ENCODE peak calls at places on chromosomes 4 and X, in four cellular contexts. G is GM23338, U is tibial artery, N is mucosa of descending colon. X is an unnamed sample. For H3K36me3, the result is how much of the 10 kb centered on the place peaks cover.

GRCh38 chr4:99630857-99631256 is 26.8 kb downstream of the C4orf54 start:
- DNase-seq in G (no peak), U (no peak), N (no peak), X (no peak)

GRCh38 chrX:70664726-70665125 is 220.1 kb downstream of the DLG3 start:
- DNase-seq in G (peak), U (no peak), N (peak), X (peak)

GRCh38 chrX:47634871-47635575 is 5.3 kb upstream of the CFP start:
- DNase-seq in G (no peak), U (no peak), N (no peak), X (no peak)

GRCh38 chr4:145511913-145512522 is 30.4 kb downstream of the SMAD1 start:
- DNase-seq in G (no peak), U (no peak), N (no peak), X (no peak)

GRCh38 chr4:140188975-140189374 is 35.0 kb upstream of the MAML3 start:
- DNase-seq in G (no peak), U (peak), N (no peak), X (no peak)

GRCh38 chr4:140078366-140078765 is 75.6 kb downstream of the MAML3 start:
- DNase-seq in G (peak), U (no peak), N (no peak), X (peak)

GRCh38 chr4:6855692-6856297 is 53.8 kb upstream of the TBC1D14 start:
- DNase-seq in G (no peak), U (no peak), N (no peak), X (no peak)

GRCh38 chr4:146333187-146333894 is 119.0 kb downstream of the REELD1 start:
- DNase-seq in G (no peak), U (no peak), N (peak), X (no peak)

GRCh38 chr4:182042945-182043344 is 200.3 kb upstream of the TENM3 start:
- DNase-seq in G (no peak), U (no peak), N (no peak), X (no peak)

GRCh38 chrX:11770320-11770719 is 12.3 kb downstream of the MSL3 start:
- DNase-seq in G (peak), U (no peak), N (peak), X (peak)

GRCh38 chrX:17007134-17007768 is 60.8 kb downstream of the REPS2 start:
- DNase-seq in G (peak), U (no peak), N (peak), X (peak)

GRCh38 chrX:134717698-134718328 is 59.5 kb upstream of the PLAC1 start:
- DNase-seq in G (no peak), U (no peak), N (no peak), X (no peak)

GRCh38 chr4:31461425-31461824 is 741.3 kb downstream of the PCDH7 start:
- DNase-seq in G (no peak), U (no peak), N (no peak), X (no peak)

GRCh38 chr4:158450741-158451140 is 70.9 kb upstream of the RXFP1 start:
- DNase-seq in G (no peak), U (no peak), N (no peak), X (no peak)

GRCh38 chrX:120769576-120770341 is 105.9 kb downstream of the CT47B1 start:
- DNase-seq in G (peak), U (no peak), N (no peak), X (no peak)

GRCh38 chr4:94595880-94596483 is 144.2 kb downstream of the PDLIM5 start:
- DNase-seq in G (peak), U (no peak), N (no peak), X (peak)

GRCh38 chrX:148928803-148929202 is 428.4 kb downstream of the AFF2 start:
- DNase-seq in G (no peak), U (no peak), N (no peak), X (no peak)

GRCh38 chrX:133653363-133653762 is 238.1 kb upstream of the GPC4 start:
- DNase-seq in G (no peak), U (no peak), N (no peak), X (no peak)

GRCh38 chrX:14922437-14922836 is 49.2 kb downstream of the MOSPD2 start:
- DNase-seq in G (no peak), U (no peak), N (no peak), X (no peak)

GRCh38 chrX:154734101-154734781 is 16.6 kb downstream of the GAB3 start:
- DNase-seq in G (no peak), U (peak), N (no peak), X (no peak)

GRCh38 chr4:41076481-41076880 is 137.9 kb downstream of the APBB2 start:
- DNase-seq in G (no peak), U (no peak), N (no peak), X (no peak)

GRCh38 chr4:181757921-181758320 is 485.3 kb upstream of the TENM3 start:
- DNase-seq in G (no peak), U (no peak), N (no peak), X (no peak)

GRCh38 chrX:11953615-11954014 is 184.7 kb upstream of the FRMPD4 start:
- DNase-seq in G (no peak), U (no peak), N (no peak), X (no peak)

GRCh38 chr4:88062843-88063242 is 55.4 kb downstream of the PKD2 start:
- DNase-seq in G (no peak), U (no peak), N (no peak), X (no peak)

GRCh38 chrX:16807548-16807947 is 21.3 kb downstream of the TXLNG start:
- DNase-seq in G (peak), U (no peak), N (no peak), X (peak)

GRCh38 chr4:6177587-6178197 is 22.7 kb downstream of the JAKMIP1 start:
- DNase-seq in G (peak), U (no peak), N (peak), X (no peak)

GRCh38 chrX:47232803-47233332 is at the start of gene USP11:
- DNase-seq in G (peak), U (peak), N (peak), X (peak)

GRCh38 chrX:103789004-103789403 is 12.4 kb downstream of the PLP1 start:
- DNase-seq in G (no peak), U (no peak), N (no peak), X (no peak)

GRCh38 chr4:54743562-54743961 is 85.8 kb downstream of the KIT start:
- DNase-seq in G (no peak), U (no peak), N (no peak), X (no peak)

GRCh38 chrX:119226431-119226830 is 9.7 kb upstream of the PGRMC1 start:
- DNase-seq in G (no peak), U (no peak), N (no peak), X (no peak)

GRCh38 chrX:319579-320125 is 1.1 kb upstream of the GTPBP6 start:
- DNase-seq in G (no peak), U (peak), N (peak), X (no peak)

GRCh38 chr4:165784672-165785071 is 88.4 kb upstream of the TLL1 start:
- DNase-seq in G (no peak), U (no peak), N (no peak), X (no peak)

GRCh38 chrX:8679572-8679971 is 52.4 kb downstream of the ANOS1 start:
- DNase-seq in G (no peak), U (no peak), N (no peak), X (no peak)

GRCh38 chr4:135476272-135476671 is 1274.7 kb upstream of the PABPC4L start:
- DNase-seq in G (no peak), U (no peak), N (no peak), X (no peak)

GRCh38 chr4:54233128-54233696 is 4.1 kb downstream of the PDGFRA start:
- DNase-seq in G (peak), U (peak), N (peak), X (peak)

GRCh38 chr4:184695178-184695896 is 38.6 kb downstream of the CENPU start:
- DNase-seq in G (no peak), U (no peak), N (no peak), X (no peak)

GRCh38 chr4:103721251-103721650 is 1.5 kb upstream of the TACR3 start:
- DNase-seq in G (no peak), U (no peak), N (no peak), X (no peak)

GRCh38 chr4:103718993-103719319 is 829 bp downstream of the TACR3 start:
- DNase-seq in G (peak), U (no peak), N (no peak), X (peak)

GRCh38 chr4:103719320-103720204 is at the start of gene TACR3:
- DNase-seq in G (peak), U (no peak), N (no peak), X (peak)

DNA sequence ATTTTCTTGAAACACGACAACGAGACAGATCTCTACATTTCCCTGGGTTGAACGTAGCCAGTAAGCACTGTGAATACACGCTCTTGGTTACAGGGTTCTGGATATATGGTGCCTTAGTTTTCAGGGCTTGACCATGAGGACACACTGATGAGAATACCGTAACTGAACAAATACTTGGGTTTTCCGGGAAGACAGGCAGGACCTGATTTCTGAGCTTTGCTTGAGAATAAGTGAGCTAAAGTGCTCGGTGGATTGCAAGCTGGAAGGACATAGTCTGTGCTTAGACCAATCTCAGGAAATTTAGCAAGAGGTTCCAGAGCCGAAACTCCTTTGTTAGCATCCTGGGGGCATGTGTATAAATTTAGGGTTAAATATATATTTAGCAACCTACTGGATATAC is 876 bp upstream of the TACR3 start:
- DNase-seq in G (no peak), U (no peak), N (no peak), X (peak)
- H3K36me3 ChIP-seq in G (under half), U (under half), N (under half), X (under half)

DNA sequence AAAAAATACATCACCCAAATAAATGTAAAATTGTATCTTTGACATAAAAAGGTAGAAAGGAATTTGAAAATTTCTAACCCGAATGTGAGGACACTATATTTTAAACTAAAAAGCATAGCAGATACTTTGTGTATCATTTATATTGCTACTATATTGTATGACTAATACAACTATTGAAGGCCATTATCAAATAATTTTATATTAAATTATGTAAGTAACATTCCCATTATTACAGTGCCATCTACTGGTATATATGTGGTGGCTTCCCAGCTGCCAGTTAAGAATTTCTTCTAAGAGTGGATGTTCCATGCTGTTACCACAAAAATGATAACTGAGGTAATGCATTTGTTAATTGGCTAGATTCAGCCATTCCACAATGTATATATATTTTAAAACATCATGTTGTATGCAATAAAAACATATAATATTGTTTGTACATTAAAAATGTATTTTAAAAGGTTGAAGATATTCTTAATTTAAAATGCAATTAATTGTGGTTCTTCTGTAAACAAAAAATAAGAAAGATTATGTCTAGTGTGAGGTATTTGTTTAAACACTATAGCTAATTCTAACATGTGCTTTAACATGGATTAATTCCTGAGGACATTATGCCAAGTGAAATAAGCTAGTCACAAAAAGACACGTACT is 65.3 kb downstream of the EGF start:
- DNase-seq in G (peak), U (no peak), N (peak), X (no peak)
- H3K4me3 ChIP-seq in G (no peak), U (no peak), N (no peak), X (no peak)

GRCh38 chr4:153784300-153784699 is 4.6 kb downstream of the SFRP2 start:
- DNase-seq in G (no peak), U (no peak), N (no peak), X (no peak)

GRCh38 chr4:153781280-153781679 is 7.6 kb downstream of the SFRP2 start:
- DNase-seq in G (peak), U (no peak), N (no peak), X (no peak)

GRCh38 chr4:153781717-153782416 is 7.0 kb downstream of the SFRP2 start:
- DNase-seq in G (peak), U (no peak), N (no peak), X (peak)

GRCh38 chr4:153780876-153781275 is 8.0 kb downstream of the SFRP2 start:
- DNase-seq in G (no peak), U (no peak), N (no peak), X (no peak)

GRCh38 chr4:153782567-153782966 is 6.3 kb downstream of the SFRP2 start:
- DNase-seq in G (no peak), U (no peak), N (no peak), X (no peak)
- H3K36me3 ChIP-seq in G (under half), U (under half), N (under half), X (under half)

DNA sequence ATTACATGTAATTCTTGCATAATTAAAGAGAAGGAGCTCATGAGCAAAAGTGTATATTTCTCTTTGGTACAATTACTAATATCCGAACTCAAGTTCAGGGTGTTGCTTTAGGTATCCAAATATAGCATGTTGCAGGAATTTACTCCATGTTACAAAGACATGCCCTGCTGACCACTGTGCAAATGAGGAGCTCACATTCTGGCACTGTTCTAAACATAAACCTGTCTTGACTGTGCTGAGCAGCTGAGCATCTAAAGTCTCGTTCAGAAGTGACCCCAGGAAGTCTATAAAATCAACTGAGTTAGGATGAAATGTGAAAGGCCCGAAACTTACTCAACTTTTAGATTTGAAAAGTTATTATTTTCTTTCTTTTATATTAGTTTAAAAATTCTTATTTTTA is 124.3 kb downstream of the STIM2 start:
- DNase-seq in G (no peak), U (no peak), N (no peak), X (no peak)
- H3K4me3 ChIP-seq in G (no peak), U (no peak), N (no peak), X (no peak)

DNA sequence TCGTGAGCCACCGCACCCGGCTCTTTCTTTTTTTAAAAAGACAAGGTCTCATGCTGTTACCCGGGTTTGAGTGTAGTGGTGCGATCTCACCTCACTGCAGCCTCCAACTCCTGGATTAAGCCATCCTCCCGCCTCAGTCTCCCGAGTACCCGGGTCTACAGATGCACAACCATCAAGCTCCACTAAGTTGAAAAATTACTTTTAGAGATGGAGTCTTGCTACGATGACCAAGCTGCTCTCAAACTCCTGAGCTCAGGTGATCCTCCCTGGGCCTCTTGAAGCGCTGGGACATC is 2.0 kb downstream of the SLC25A6 start:
- DNase-seq in G (no peak), U (no peak), N (no peak), X (no peak)
- H3K36me3 ChIP-seq in G (under half), U (half or more), N (under half), X (half or more)

DNA sequence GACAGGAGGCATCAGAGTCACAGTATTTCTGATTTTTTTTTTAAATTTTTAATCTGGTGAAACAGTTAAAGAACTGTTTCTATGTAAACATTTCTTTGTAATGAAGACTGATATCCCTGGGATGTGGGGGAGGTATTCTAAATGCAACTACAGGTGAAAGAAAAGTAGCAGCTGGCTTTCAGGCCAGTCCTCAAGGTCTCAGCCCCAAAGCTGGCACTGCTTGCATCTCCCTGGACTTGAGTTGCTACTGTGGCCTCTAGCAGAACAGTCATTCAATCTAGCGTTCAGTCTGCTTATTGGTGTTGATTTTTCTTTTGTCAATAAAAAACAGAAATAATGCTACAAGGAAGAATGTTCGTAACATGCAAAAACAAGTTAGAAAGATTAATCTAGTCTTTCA is 4.9 kb downstream of the MBNL3 start:
- DNase-seq in G (no peak), U (no peak), N (no peak), X (no peak)
- H3K4me3 ChIP-seq in G (no peak), U (no peak), N (no peak), X (no peak)

GRCh38 chr4:138935-139334 is 14.6 kb downstream of the ZNF718 start:
- DNase-seq in G (no peak), U (no peak), N (no peak), X (no peak)
- H3K36me3 ChIP-seq in G (under half), U (half or more), N (under half), X (under half)

GRCh38 chrX:13658602-13659001 is 5.7 kb downstream of the TCEANC start:
- DNase-seq in G (peak), U (no peak), N (peak), X (peak)

GRCh38 chrX:13664026-13664425 is 11.1 kb downstream of the TCEANC start:
- DNase-seq in G (no peak), U (no peak), N (no peak), X (no peak)

GRCh38 chrX:13659057-13659456 is 6.1 kb downstream of the TCEANC start:
- DNase-seq in G (no peak), U (no peak), N (no peak), X (peak)

GRCh38 chrX:13662537-13662841 is 9.5 kb downstream of the TCEANC start:
- DNase-seq in G (no peak), U (no peak), N (no peak), X (no peak)

DNA sequence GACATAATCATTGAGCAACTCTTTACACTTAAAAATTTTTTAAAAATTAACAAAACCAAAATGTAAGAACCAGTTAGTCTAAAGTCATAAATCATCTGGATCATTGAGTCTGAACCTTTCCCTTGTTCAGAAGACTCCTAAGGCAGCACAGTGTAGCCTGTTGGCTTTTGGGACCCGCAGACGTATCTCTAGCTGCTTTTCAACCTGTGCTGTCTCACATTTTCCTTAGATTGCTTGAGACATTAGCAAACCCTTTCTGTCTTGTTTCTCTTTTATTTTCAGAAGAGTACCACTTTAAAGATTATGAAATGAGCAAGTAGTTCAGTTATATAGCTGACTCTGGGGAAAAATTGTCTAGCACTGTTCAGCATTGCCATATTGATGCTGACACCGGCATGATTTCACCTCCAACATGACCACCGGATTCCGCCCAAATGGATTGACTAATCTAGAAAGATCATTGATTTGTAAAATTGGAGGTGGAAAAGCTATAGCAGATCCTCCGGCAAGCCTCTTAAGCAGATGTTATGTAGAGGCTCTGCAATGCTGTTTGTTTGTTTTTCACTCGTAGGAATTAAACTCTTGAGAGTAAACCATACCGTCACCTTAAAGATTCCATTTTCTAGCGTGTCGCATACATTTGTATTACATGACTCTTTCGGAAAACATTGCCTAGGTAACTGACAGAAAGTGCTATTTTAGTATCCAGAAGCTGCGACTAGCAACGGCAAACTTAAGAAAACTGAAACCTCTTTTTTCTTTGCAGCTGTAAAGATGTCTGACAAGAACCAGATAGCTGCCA is 9.0 kb downstream of the TCEANC start:
- DNase-seq in G (no peak), U (no peak), N (no peak), X (no peak)
- H3K4me3 ChIP-seq in G (no peak), U (peak), N (no peak), X (no peak)